ENCODE peak calls at places on chromosomes 16 and 17, in four cellular contexts. P, E, S and H are unnamed samples.

GRCh38 chr16:74921051-74921450 is 63.9 kb downstream of the WDR59 start:
- DNase-seq in P (no peak), E (no peak), S (no peak), H (no peak)

GRCh38 chr17:67700720-67701119 is 17.0 kb upstream of the NOL11 start:
- DNase-seq in P (no peak), E (no peak), S (no peak), H (no peak)

GRCh38 chr16:80862153-80862552 is 57.8 kb upstream of the CDYL2 start:
- DNase-seq in P (no peak), E (no peak), S (no peak), H (no peak)

GRCh38 chr16:69187387-69187890 is 475 bp downstream of the SNTB2 start:
- DNase-seq in P (peak), E (no peak), S (peak), H (no peak)

GRCh38 chr17:59851431-59852375 is 41.0 kb downstream of the TUBD1 start:
- DNase-seq in P (no peak), E (peak), S (peak), H (no peak)

GRCh38 chr16:50603206-50604064 is 55.2 kb downstream of the NKD1 start:
- DNase-seq in P (no peak), E (no peak), S (peak), H (no peak)

GRCh38 chr17:76501827-76502307 is 644 bp upstream of the RHBDF2 start:
- DNase-seq in P (no peak), E (no peak), S (peak), H (no peak)

GRCh38 chr16:1887711-1888354 is 15.9 kb upstream of the MEIOB start:
- DNase-seq in P (no peak), E (no peak), S (no peak), H (no peak)

GRCh38 chr17:79695293-79696158 is 35.2 kb upstream of the ENPP7 start:
- DNase-seq in P (no peak), E (no peak), S (no peak), H (no peak)

GRCh38 chr17:50412188-50412732 is 13.8 kb upstream of the ACSF2 start:
- DNase-seq in P (no peak), E (no peak), S (no peak), H (no peak)